ENCODE peak calls at places on chromosomes 7 and 10, in six cellular contexts. X is IMR-90, K is mesendoderm, F is mesenchymal stem cell, D is neuronal stem cell, H is trophoblast cell. O is an unnamed sample.

GRCh38 chr10:114477285-114477684 is 73.0 kb upstream of the AFAP1L2 start:
- DNase-seq in X (no peak), D (no peak), H (no peak), K (no peak), F (no peak), O (no peak)

GRCh38 chr7:91164948-91165845 is 99.0 kb upstream of the FZD1 start:
- DNase-seq in K (no peak), D (no peak), X (peak), H (peak), F (peak), O (no peak)

GRCh38 chr10:53479365-53479764 is 706.8 kb upstream of the MBL2 start:
- DNase-seq in D (peak), F (no peak), H (no peak), X (no peak), K (peak), O (no peak)

GRCh38 chr7:79872171-79872570 is 262.5 kb upstream of the GNAI1 start:
- DNase-seq in H (no peak), F (no peak), K (no peak), D (peak), X (no peak), O (no peak)

GRCh38 chr7:12518920-12519681 is 51.4 kb upstream of the SCIN start:
- DNase-seq in X (no peak), D (no peak), F (peak), H (no peak), K (peak), O (peak)

GRCh38 chr7:2851499-2851898 is 7.4 kb upstream of the GNA12 start:
- DNase-seq in K (no peak), X (no peak), H (no peak), F (no peak), D (no peak), O (no peak)

GRCh38 chr10:78852856-78853255 is 215.9 kb upstream of the ZMIZ1 start:
- DNase-seq in H (no peak), F (no peak), X (peak), K (peak), D (no peak), O (peak)

GRCh38 chr7:27098493-27099223 is 2.9 kb upstream of the HOXA1 start:
- DNase-seq in X (peak), F (peak), D (peak), H (no peak), K (peak), O (no peak)

GRCh38 chr7:111855161-111855841 is 293.0 kb upstream of the IMMP2L start:
- DNase-seq in H (peak), K (peak), X (peak), F (peak), D (peak), O (peak)
- H2BK5ac ChIP-seq in H (no peak), K (no peak), X (no peak), F (no peak), D (no peak), O (no peak)

DNA sequence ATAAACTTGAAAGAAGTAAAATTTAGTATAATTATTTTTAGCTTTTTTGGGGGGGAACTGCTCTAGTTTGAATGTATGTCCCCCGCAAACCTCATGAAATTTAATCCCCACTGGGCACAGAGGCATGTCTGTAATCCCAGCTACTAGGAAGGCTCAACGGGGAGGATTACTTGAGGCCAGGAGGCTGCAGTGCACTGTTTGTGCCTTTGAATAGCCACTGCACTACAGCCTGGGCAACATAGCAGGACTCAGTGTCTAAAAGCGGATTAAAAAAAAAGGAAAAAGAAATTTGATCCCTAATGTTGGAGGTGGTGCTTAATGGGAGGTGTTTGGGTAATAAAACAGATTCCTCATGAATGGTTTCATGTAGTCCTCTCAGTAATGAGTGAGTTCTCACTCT is 43.1 kb upstream of the PHF14 start:
- DNase-seq in K (no peak), H (no peak), X (no peak), D (no peak), F (no peak), O (no peak)
- H2BK5ac ChIP-seq in K (no peak), H (no peak), X (no peak), D (no peak), F (no peak), O (no peak)

GRCh38 chr10:102503264-102504178 is at the start of gene SUFU:
- DNase-seq in H (peak), D (peak), X (peak), F (peak), K (peak), O (peak)

GRCh38 chr10:102501201-102502028 is 1.1 kb downstream of the ACTR1A start:
- DNase-seq in K (peak), H (no peak), D (no peak), F (no peak), X (peak), O (no peak)

GRCh38 chr10:102502029-102502336 is 529 bp downstream of the ACTR1A start:
- DNase-seq in H (peak), F (peak), D (peak), K (peak), X (peak), O (peak)

GRCh38 chr10:102504179-102504975 is 605 bp downstream of the SUFU start:
- DNase-seq in D (peak), X (peak), H (peak), K (peak), F (peak), O (peak)

GRCh38 chr10:102502337-102503151 is at the start of gene ACTR1A:
- DNase-seq in F (peak), X (peak), K (peak), H (peak), D (peak), O (peak)
- H2BK5ac ChIP-seq in F (no peak), X (peak), K (peak), H (peak), D (peak), O (no peak)

GRCh38 chr10:44043646-44044368 is 341.1 kb downstream of the CXCL12 start:
- DNase-seq in F (no peak), D (no peak), K (no peak), H (peak), X (no peak), O (no peak)
- H2BK5ac ChIP-seq in F (no peak), D (no peak), K (no peak), H (no peak), X (no peak), O (no peak)

GRCh38 chr10:43217563-43218205 is 49.2 kb downstream of the RASGEF1A start:
- DNase-seq in D (no peak), K (no peak), F (no peak), H (no peak), X (no peak), O (no peak)

GRCh38 chr10:43214956-43215561 is 51.8 kb downstream of the RASGEF1A start:
- DNase-seq in K (no peak), H (no peak), X (no peak), F (no peak), D (no peak), O (no peak)

GRCh38 chr10:43214071-43214955 is 52.6 kb downstream of the RASGEF1A start:
- DNase-seq in K (peak), X (peak), H (no peak), D (no peak), F (peak), O (no peak)

GRCh38 chr10:43216931-43217562 is 49.8 kb downstream of the RASGEF1A start:
- DNase-seq in D (no peak), H (no peak), K (no peak), F (no peak), X (no peak), O (no peak)

GRCh38 chr10:43215758-43216455 is 51.0 kb downstream of the RASGEF1A start:
- DNase-seq in F (no peak), K (no peak), H (no peak), D (no peak), X (no peak), O (no peak)
- H2BK5ac ChIP-seq in F (no peak), K (no peak), H (no peak), D (no peak), X (no peak), O (no peak)

GRCh38 chr10:32057041-32057372 is 782 bp upstream of the KIF5B start:
- DNase-seq in F (no peak), X (no peak), K (no peak), H (no peak), D (no peak), O (no peak)

GRCh38 chr10:32056136-32057040 is at the start of gene KIF5B:
- DNase-seq in D (peak), F (peak), X (peak), H (peak), K (peak), O (peak)

GRCh38 chr10:32050145-32050544 is 6.1 kb downstream of the KIF5B start:
- DNase-seq in F (no peak), H (no peak), D (no peak), X (no peak), K (peak), O (no peak)

GRCh38 chr10:32055478-32056135 is 618 bp downstream of the KIF5B start:
- DNase-seq in K (peak), F (peak), D (no peak), X (peak), H (peak), O (peak)

GRCh38 chr10:32054087-32054486 is 2.1 kb downstream of the KIF5B start:
- DNase-seq in K (peak), X (peak), H (no peak), D (peak), F (peak), O (no peak)
- H2BK5ac ChIP-seq in K (no peak), X (peak), H (no peak), D (no peak), F (no peak), O (no peak)

DNA sequence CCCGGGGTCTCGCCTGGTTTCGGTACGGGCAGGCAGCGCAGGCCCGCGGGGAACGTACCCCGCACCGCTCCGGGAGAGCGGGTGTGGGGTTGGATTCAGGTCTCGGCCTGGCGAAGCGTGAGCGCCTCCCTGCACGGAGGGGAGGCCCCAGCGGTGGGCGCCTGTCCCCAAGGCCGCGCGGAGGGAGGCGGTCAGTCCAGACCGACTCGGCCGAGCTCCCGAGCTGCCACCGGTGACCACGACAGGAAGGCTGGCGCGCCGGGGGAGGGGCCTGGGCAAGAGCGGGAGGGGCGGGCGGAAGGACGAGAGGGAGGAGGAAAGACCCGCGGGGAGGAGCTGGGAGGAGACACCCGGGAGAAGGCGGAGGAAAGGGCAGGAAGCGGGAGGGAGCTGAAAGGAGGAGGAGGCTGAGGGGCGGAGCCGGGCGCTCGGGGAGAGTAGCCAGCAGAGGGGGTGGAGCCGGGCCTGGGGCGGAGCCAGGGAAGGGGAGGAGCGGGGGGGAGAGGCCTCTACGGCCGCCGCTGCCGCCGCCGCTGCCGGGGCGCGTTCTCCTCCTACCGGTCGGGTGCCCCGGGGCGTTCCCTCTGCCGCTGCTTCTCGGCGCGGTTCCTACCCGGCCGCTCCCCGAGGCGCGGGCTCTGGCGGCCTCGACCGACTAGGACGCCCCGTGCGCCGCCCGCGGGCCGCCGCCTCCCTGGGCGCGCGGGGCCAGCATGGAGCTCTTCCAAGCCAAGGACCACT is at the start of gene INPP5F:
- DNase-seq in K (peak), X (peak), D (peak), H (peak), F (peak), O (peak)
- H2BK5ac ChIP-seq in K (peak), X (peak), D (peak), H (peak), F (peak), O (no peak)

GRCh38 chr7:148395292-148395691 is 195.3 kb upstream of the C7orf33 start:
- DNase-seq in X (no peak), F (no peak), K (peak), H (no peak), D (no peak), O (peak)
- H2BK5ac ChIP-seq in X (no peak), F (no peak), K (no peak), H (no peak), D (no peak), O (no peak)

GRCh38 chr10:58048936-58049335 is 218.8 kb downstream of the IPMK start:
- DNase-seq in K (no peak), H (no peak), X (no peak), D (no peak), F (no peak), O (no peak)
- H2BK5ac ChIP-seq in K (no peak), H (no peak), X (no peak), D (no peak), F (no peak), O (no peak)

GRCh38 chr10:37896436-37896835 is 39.0 kb upstream of the ZNF248 start:
- DNase-seq in X (no peak), K (peak), H (no peak), D (no peak), F (no peak), O (no peak)

DNA sequence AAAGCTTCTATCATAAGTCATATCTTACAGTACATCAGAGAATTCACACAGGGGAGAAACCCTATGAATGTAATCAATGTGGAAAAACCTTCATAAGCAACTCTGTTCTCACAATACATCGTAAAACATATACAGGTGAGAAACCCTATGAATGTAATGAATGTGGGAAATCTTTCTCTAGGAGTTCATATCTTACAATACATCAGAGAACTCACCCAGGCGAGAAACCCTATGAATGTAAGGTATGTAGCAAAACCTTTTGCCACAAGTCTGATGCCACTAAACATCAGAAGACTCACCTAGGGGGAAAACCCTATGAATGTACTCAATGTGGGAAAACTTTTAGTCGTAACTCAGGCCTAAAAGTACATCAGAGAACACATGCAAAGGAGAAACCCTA is 38.3 kb upstream of the ZNF248 start:
- DNase-seq in D (no peak), X (no peak), K (peak), F (no peak), H (no peak), O (no peak)
- H2BK5ac ChIP-seq in D (no peak), X (no peak), K (no peak), F (no peak), H (no peak), O (no peak)

O was measured in H9.